ENCODE peak calls at places on chromosomes 12 and 14, in seven cellular contexts. D, X, E, L, C, R and M are unnamed samples.

GRCh38 chr12:68824597-68825250 is 16.7 kb downstream of the MDM2 start:
- DNase-seq in X (no peak), L (no peak), D (no peak), R (no peak), E (no peak), C (no peak), M (no peak)

GRCh38 chr14:101315802-101316296 is 245.4 kb upstream of the DIO3 start:
- DNase-seq in L (no peak), D (no peak), C (no peak), E (no peak), R (no peak), X (no peak), M (no peak)

GRCh38 chr12:53560386-53560785 is 53.1 kb upstream of the NPFF start:
- DNase-seq in D (no peak), X (no peak), R (peak; percentile 62), C (peak; percentile 92), E (no peak), L (no peak), M (no peak)

GRCh38 chr14:68824517-68825347 is 31.9 kb upstream of the ZFP36L1 start:
- DNase-seq in R (no peak), L (peak; percentile 81), C (peak; percentile 81), D (peak; percentile 92), X (peak; percentile 72), E (peak; percentile 90), M (peak; percentile 82)

GRCh38 chr14:94775082-94775874 is 5.4 kb upstream of the GSC start:
- DNase-seq in D (no peak), C (no peak), E (no peak), R (no peak), X (no peak), L (no peak), M (no peak)

GRCh38 chr12:34406996-34407300 is 384.7 kb downstream of the ALG10 start:
- DNase-seq in L (no peak), C (no peak), X (peak; percentile 2), D (peak; percentile 10), E (peak; percentile 13), R (no peak), M (peak; percentile 2)

GRCh38 chr12:107493646-107494045 is 192.0 kb upstream of the PWP1 start:
- DNase-seq in C (no peak), R (no peak), D (no peak), X (no peak), E (no peak), L (no peak), M (no peak)

GRCh38 chr12:64600164-64600561 is 10.1 kb upstream of the RASSF3 start:
- DNase-seq in L (no peak), R (no peak), E (no peak), D (no peak), X (no peak), C (no peak), M (no peak)

GRCh38 chr14:32576088-32576795 is 247.1 kb downstream of the AKAP6 start:
- DNase-seq in E (no peak), X (peak; percentile 58), C (peak; percentile 79), D (no peak), R (no peak), L (peak; percentile 55), M (peak; percentile 70)

GRCh38 chr14:102421366-102422057 is 58.8 kb downstream of the TECPR2 start:
- DNase-seq in E (no peak), X (no peak), L (no peak), R (no peak), C (no peak), D (no peak), M (no peak)

GRCh38 chr14:58549358-58549757 is 88.4 kb upstream of the DACT1 start:
- DNase-seq in R (no peak), C (no peak), E (no peak), L (no peak), D (no peak), X (no peak), M (no peak)

GRCh38 chr14:56120091-56120632 is 2.0 kb downstream of the PELI2 start:
- DNase-seq in D (no peak), R (no peak), X (no peak), C (peak; percentile 84), E (no peak), L (no peak), M (no peak)

GRCh38 chr14:92677087-92677668 is 71.2 kb downstream of the LGMN start:
- DNase-seq in X (no peak), E (peak; percentile 48), R (no peak), D (no peak), L (no peak), C (peak; percentile 27), M (no peak)

GRCh38 chr12:117039891-117040309 is 59.3 kb downstream of the TESC start:
- DNase-seq in E (no peak), R (no peak), X (no peak), L (no peak), C (no peak), D (peak; percentile 10), M (no peak)

GRCh38 chr12:121797937-121798801 is 4.7 kb upstream of the RHOF start:
- DNase-seq in L (peak; percentile 17), X (peak; percentile 58), E (peak; percentile 81), D (peak; percentile 92), R (no peak), C (peak; percentile 44), M (peak; percentile 74)

GRCh38 chr12:69688496-69689427 is 10.3 kb downstream of the BEST3 start:
- DNase-seq in R (peak; percentile 87), L (peak; percentile 99), D (peak; percentile 94), C (peak; percentile 91), X (peak; percentile 29), E (peak; percentile 90), M (peak; percentile 29)

GRCh38 chr12:47797432-47797831 is 22.3 kb downstream of the HDAC7 start:
- DNase-seq in D (no peak), E (no peak), X (peak; percentile 63), R (no peak), C (no peak), L (peak; percentile 53), M (peak; percentile 64)

GRCh38 chr14:63656194-63656593 is 14.5 kb upstream of the WDR89 start:
- DNase-seq in R (no peak), E (no peak), D (no peak), L (no peak), C (no peak), X (no peak), M (no peak)

GRCh38 chr14:71383510-71383909 is 476.3 kb downstream of the PCNX1 start:
- DNase-seq in E (no peak), C (no peak), R (no peak), L (no peak), D (no peak), X (no peak), M (no peak)

GRCh38 chr12:52821826-52822660 is 8.1 kb upstream of the KRT4 start:
- DNase-seq in C (no peak), X (no peak), D (no peak), R (no peak), L (peak; percentile 22), E (peak; percentile 42), M (no peak)

GRCh38 chr12:10362325-10362724 is 27.5 kb downstream of the KLRK1 start:
- DNase-seq in C (no peak), L (peak; percentile 45), D (no peak), R (no peak), X (no peak), E (no peak), M (no peak)

GRCh38 chr12:71045781-71046180 is 112.0 kb downstream of the TSPAN8 start:
- DNase-seq in E (no peak), X (no peak), D (no peak), L (no peak), R (peak; percentile 35), C (peak; percentile 88), M (no peak)

GRCh38 chr14:63435838-63436237 is 107.3 kb downstream of the PPP2R5E start:
- DNase-seq in L (no peak), E (peak; percentile 86), D (peak; percentile 78), X (peak; percentile 50), C (peak; percentile 60), R (peak; percentile 26), M (peak; percentile 49)

GRCh38 chr12:54605138-54605970 is 16.9 kb upstream of the PPP1R1A start:
- DNase-seq in C (no peak), X (no peak), D (no peak), E (no peak), R (no peak), L (no peak), M (no peak)

GRCh38 chr12:68240975-68241374 is 12.4 kb downstream of the IL22 start:
- DNase-seq in L (no peak), X (no peak), C (peak; percentile 39), D (no peak), E (peak; percentile 60), R (no peak), M (no peak)

GRCh38 chr12:1917172-1918070 is 1.0 kb downstream of the CACNA2D4 start:
- DNase-seq in D (no peak), X (peak; percentile 7), C (no peak), E (peak; percentile 62), L (no peak), R (no peak), M (peak; percentile 41)

GRCh38 chr14:32224731-32225377 is 21.8 kb upstream of the RNU6-8 start:
- DNase-seq in X (no peak), E (peak; percentile 52), D (peak; percentile 55), C (peak; percentile 61), R (no peak), L (peak; percentile 67), M (peak; percentile 87)

GRCh38 chr14:93035917-93036651 is 79.6 kb downstream of the ITPK1 start:
- DNase-seq in R (no peak), E (no peak), X (peak; percentile 90), C (peak; percentile 76), L (peak; percentile 27), D (no peak), M (no peak)

GRCh38 chr14:90487031-90487430 is 90.2 kb downstream of the CALM1 start:
- DNase-seq in L (no peak), R (no peak), C (peak; percentile 38), D (no peak), E (no peak), X (no peak), M (peak; percentile 74)

GRCh38 chr14:102805454-102805891 is 28.2 kb downstream of the TRAF3 start:
- DNase-seq in R (no peak), D (no peak), C (peak; percentile 51), E (no peak), X (no peak), L (peak; percentile 77), M (no peak)

GRCh38 chr14:62081956-62082355 is 319.7 kb downstream of the SNAPC1 start:
- DNase-seq in R (no peak), E (no peak), L (no peak), X (no peak), D (no peak), C (no peak), M (no peak)

GRCh38 chr14:104600805-104601204 is 3.8 kb downstream of the TMEM179 start:
- DNase-seq in E (no peak), D (no peak), R (no peak), X (no peak), C (no peak), L (no peak), M (no peak)

GRCh38 chr12:98399532-98399931 is 115.9 kb upstream of the TMPO start:
- DNase-seq in E (no peak), L (peak; percentile 47), X (no peak), C (peak; percentile 85), R (peak; percentile 76), D (no peak), M (no peak)

GRCh38 chr14:50822501-50823042 is 8.4 kb downstream of the NIN start:
- DNase-seq in L (no peak), E (no peak), D (peak; percentile 65), C (no peak), R (no peak), X (no peak), M (no peak)

GRCh38 chr14:39228044-39228443 is 5.7 kb upstream of the MIA2 start:
- DNase-seq in X (no peak), R (no peak), L (no peak), D (no peak), C (no peak), E (no peak), M (no peak)